ENCODE peak calls at places on chromosome 20, in nine cellular contexts. L, U, V, S, E, D, T, M and Z are unnamed samples.

GRCh38 chr20:8133816-8134451 is 1.9 kb downstream of the PLCB1 start:
- DNase-seq in S (no peak), D (no peak), L (no peak), E (no peak), T (no peak), V (no peak), M (no peak), U (no peak), Z (no peak)

GRCh38 chr20:62817975-62818591 is 1.2 kb downstream of the COL9A3 start:
- DNase-seq in M (no peak), E (no peak), D (no peak), T (no peak), V (no peak), U (no peak), S (no peak), L (no peak), Z (no peak)

GRCh38 chr20:38121741-38122140 is 43.3 kb downstream of the TGM2 start:
- DNase-seq in D (no peak), L (no peak), T (no peak), U (no peak), E (no peak), S (no peak), V (no peak), M (no peak), Z (no peak)

GRCh38 chr20:38840894-38841470 is 35.5 kb downstream of the PPP1R16B start:
- DNase-seq in S (no peak), V (no peak), L (no peak), D (no peak), E (no peak), M (no peak), U (no peak), T (no peak), Z (no peak)

GRCh38 chr20:55745840-55746239 is 259.5 kb downstream of the CBLN4 start:
- DNase-seq in U (no peak), S (no peak), D (no peak), V (no peak), E (no peak), M (no peak), T (no peak), L (no peak), Z (no peak)

GRCh38 chr20:36607586-36608387 is 2.2 kb downstream of the RAB5IF start:
- DNase-seq in T (no peak), E (no peak), M (no peak), S (no peak), D (no peak), V (no peak), L (no peak), U (no peak), Z (no peak)

GRCh38 chr20:23257848-23258746 is 92.5 kb upstream of the NXT1 start:
- DNase-seq in T (no peak), D (peak), U (no peak), L (no peak), E (peak), M (peak), V (no peak), S (no peak), Z (no peak)

GRCh38 chr20:17083738-17084137 is 143.1 kb upstream of the PCSK2 start:
- DNase-seq in T (no peak), M (no peak), V (no peak), E (no peak), S (no peak), U (no peak), L (no peak), D (no peak), Z (peak)

GRCh38 chr20:17228624-17229061 is 1.8 kb downstream of the PCSK2 start:
- DNase-seq in T (no peak), D (no peak), L (no peak), E (peak), S (no peak), M (no peak), V (no peak), U (peak), Z (no peak)

GRCh38 chr20:3340443-3340842 is 67.0 kb downstream of the DNAAF9 start:
- DNase-seq in V (peak), U (no peak), L (no peak), D (no peak), T (no peak), E (no peak), M (peak), S (no peak), Z (no peak)

GRCh38 chr20:38985603-38986170 is 23.5 kb downstream of the DHX35 start:
- DNase-seq in M (no peak), E (no peak), V (no peak), S (no peak), L (no peak), D (peak), U (no peak), T (no peak), Z (no peak)

GRCh38 chr20:35034150-35034549 is 58.5 kb downstream of the TRPC4AP start:
- DNase-seq in U (no peak), M (no peak), L (no peak), D (no peak), V (no peak), S (no peak), T (no peak), E (no peak), Z (no peak)

GRCh38 chr20:3194617-3195280 is 9.7 kb downstream of the DDRGK1 start:
- DNase-seq in U (no peak), T (no peak), L (no peak), E (no peak), D (no peak), S (no peak), M (no peak), V (no peak), Z (no peak)

GRCh38 chr20:53676987-53677386 is 83.3 kb upstream of the ZNF217 start:
- DNase-seq in M (no peak), D (no peak), U (no peak), V (no peak), T (no peak), S (no peak), E (no peak), L (no peak), Z (no peak)

GRCh38 chr20:17967595-17968365 is 814 bp downstream of the SNX5 start:
- DNase-seq in D (no peak), S (no peak), V (no peak), M (no peak), T (no peak), E (no peak), U (no peak), L (no peak), Z (peak)

GRCh38 chr20:22471156-22471836 is 113.1 kb downstream of the FOXA2 start:
- DNase-seq in U (no peak), M (no peak), S (no peak), D (no peak), V (no peak), L (no peak), E (peak), T (no peak), Z (peak)

GRCh38 chr20:19275630-19276071 is 63.2 kb downstream of the SLC24A3 start:
- DNase-seq in M (no peak), L (no peak), T (no peak), V (peak), D (no peak), U (no peak), S (no peak), E (no peak), Z (peak)

GRCh38 chr20:63091901-63092659 is 85.3 kb upstream of the BHLHE23 start:
- DNase-seq in V (no peak), S (no peak), T (no peak), L (no peak), M (no peak), E (no peak), U (no peak), D (no peak), Z (no peak)

GRCh38 chr20:33650753-33651561 is 11.2 kb upstream of the C20orf144 start:
- DNase-seq in D (no peak), M (no peak), S (no peak), T (no peak), E (no peak), L (no peak), U (no peak), V (no peak), Z (peak)